ENCODE peak calls at places on chromosomes 3 and 15, in four cellular contexts. E is lung, C is fibroblast of pulmonary artery, Q is epithelial cell of esophagus. V is an unnamed sample.
A peak's percentile ranks its signal among the peaks of the same experiment; 100 is the strongest.

GRCh38 chr3:126127452-126127851 is 43.5 kb upstream of the SLC41A3 start:
- DNase-seq in E (no peak), C (no peak), Q (no peak), V (peak; percentile 3)

GRCh38 chr3:134009345-134010000 is 20.3 kb downstream of the SLCO2A1 start:
- DNase-seq in E (no peak), C (peak; percentile 65), Q (peak; percentile 29), V (no peak)

GRCh38 chr3:102054543-102054942 is 205.2 kb downstream of the NFKBIZ start:
- DNase-seq in E (no peak), C (no peak), Q (no peak), V (no peak)

GRCh38 chr3:23959147-23959900 is 14.2 kb downstream of the NR1D2 start:
- DNase-seq in E (no peak), C (peak; percentile 83), Q (peak; percentile 93), V (no peak)

GRCh38 chr15:49622561-49622960 is 1.7 kb downstream of the DTWD1 start:
- DNase-seq in E (no peak), C (peak; percentile 31), Q (no peak), V (no peak)

GRCh38 chr15:41161336-41161735 is 45.3 kb upstream of the INO80 start:
- DNase-seq in E (no peak), C (peak; percentile 30), Q (peak; percentile 15), V (no peak)

GRCh38 chr3:50250514-50250913 is 14.5 kb downstream of the GNAI2 start:
- DNase-seq in E (no peak), C (no peak), Q (no peak), V (no peak)

GRCh38 chr3:143751643-143752178 is 96.6 kb downstream of the SLC9A9 start:
- DNase-seq in E (no peak), C (no peak), Q (no peak), V (no peak)

GRCh38 chr3:195076981-195077610 is 193.9 kb downstream of the XXYLT1 start:
- DNase-seq in E (no peak), C (no peak), Q (no peak), V (no peak)

GRCh38 chr3:48414376-48415250 is 15.3 kb downstream of the PLXNB1 start:
- DNase-seq in E (no peak), C (no peak), Q (no peak), V (no peak)

GRCh38 chr3:48416546-48416945 is 13.3 kb downstream of the PLXNB1 start:
- DNase-seq in E (no peak), C (no peak), Q (no peak), V (no peak)

GRCh38 chr3:48416091-48416505 is 13.8 kb downstream of the PLXNB1 start:
- DNase-seq in E (no peak), C (no peak), Q (no peak), V (no peak)

GRCh38 chr3:48413611-48414010 is 16.3 kb downstream of the PLXNB1 start:
- DNase-seq in E (no peak), C (no peak), Q (no peak), V (no peak)

GRCh38 chr3:48415251-48415953 is 14.5 kb downstream of the PLXNB1 start:
- DNase-seq in E (no peak), C (no peak), Q (no peak), V (no peak)
- TF ChIP-seq CTCF in E (no peak), C (no peak), Q (no peak), V (no peak)

DNA sequence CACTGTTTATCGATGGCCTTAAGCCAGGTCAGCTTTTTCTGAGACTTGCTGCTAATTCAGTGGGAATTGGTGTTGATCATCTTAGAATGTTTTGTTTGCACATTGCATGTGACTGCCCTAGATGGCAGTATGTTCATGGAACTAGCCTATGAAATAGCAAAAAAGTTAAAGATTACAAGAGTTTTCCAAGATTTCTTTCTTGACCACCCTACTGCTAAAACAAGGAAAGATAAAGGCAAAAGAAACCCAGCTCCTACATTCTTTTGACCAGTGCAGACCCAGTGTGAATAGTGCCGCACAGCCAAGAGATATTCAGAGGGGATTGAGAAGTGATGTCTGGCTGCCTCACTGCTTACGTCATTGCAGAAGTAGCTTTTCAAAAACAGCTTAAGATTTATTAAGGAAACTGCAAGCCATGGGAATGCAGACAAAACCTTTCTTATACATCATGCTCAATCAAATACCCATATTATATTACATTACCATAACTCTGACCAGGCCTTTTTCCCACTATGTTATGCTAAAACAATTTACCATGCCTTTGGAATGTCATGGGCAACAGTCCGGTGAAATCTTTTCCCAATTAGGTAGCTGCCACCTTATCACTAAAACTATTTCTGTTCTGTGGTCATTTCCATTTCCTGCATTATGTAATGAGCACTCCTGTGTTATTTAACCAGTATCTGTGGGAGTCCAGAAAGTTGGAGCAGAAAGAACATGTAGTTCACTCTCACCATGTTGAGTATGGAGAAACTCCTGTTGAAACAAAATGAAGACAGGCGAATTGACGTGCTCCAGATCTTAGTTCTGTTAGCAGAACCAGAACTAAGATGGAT is 6.0 kb downstream of the PHLDB2 start:
- DNase-seq in E (no peak), C (peak; percentile 96), Q (no peak), V (no peak)
- TF ChIP-seq CTCF in E (no peak), C (peak; percentile 36), Q (no peak), V (peak; percentile 12)

DNA sequence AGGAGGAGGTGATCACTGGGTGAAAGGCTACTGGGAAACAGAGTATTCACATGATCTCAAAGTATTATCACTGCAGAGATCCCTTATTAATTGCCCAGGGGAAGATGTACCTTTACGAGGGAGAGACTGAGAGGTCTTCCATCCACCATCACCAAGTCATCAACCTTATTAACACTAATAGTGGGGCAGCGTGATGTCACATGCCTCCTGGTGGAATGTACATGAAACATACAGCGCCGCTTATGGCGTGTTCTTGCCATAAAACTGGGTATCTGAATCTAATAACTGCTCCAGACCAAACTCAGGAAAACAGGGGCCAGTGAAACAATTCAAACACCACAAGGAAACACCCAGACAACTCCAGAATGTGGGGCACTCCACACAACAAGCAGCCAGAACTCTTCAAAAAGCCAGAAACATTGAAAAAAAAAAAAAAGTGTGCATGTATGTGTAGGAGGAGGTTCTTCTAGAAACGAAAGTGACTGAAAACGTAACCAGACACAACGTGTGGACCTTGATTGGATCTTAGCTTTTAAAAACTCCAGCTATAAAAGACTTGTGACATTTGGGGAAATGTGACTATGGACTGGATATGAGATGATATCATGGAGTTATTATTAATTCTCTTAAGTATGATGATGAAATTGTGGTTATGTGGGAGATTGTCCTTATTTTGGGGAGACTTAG is 4.6 kb downstream of the STIMATE start:
- DNase-seq in E (no peak), C (peak; percentile 60), Q (no peak), V (no peak)
- TF ChIP-seq CTCF in E (no peak), C (no peak), Q (no peak), V (peak; percentile 10)

DNA sequence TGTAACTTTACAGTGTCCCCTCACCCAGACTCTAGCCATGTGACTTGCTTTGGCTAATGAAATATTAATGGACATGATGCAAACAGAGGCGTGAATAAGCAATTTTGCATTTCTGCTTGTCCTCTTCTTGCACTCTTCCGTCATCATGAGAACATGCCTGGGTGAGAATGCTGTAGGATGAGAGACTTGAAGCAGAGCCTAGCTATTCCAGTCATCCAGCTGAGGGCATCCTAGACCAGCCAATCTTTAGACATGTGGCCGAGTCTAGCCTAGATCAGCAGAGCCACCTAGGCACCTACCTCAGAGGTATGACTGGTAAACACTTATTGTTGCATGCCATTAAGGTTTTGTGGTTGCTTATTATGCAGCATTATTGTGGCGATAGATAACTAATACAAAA is 450.5 kb upstream of the AZI2 start:
- DNase-seq in E (no peak), C (peak; percentile 31), Q (peak; percentile 35), V (no peak)
- TF ChIP-seq CTCF in E (no peak), C (peak; percentile 8), Q (peak; percentile 19), V (no peak)

GRCh38 chr3:57091874-57092273 is 31.4 kb downstream of the SPATA12 start:
- DNase-seq in E (no peak), C (no peak), Q (no peak), V (no peak)
- TF ChIP-seq CTCF in E (no peak), C (no peak), Q (no peak), V (no peak)

GRCh38 chr3:119388577-119388976 is 74.8 kb downstream of the TMEM39A start:
- DNase-seq in E (no peak), C (peak; percentile 9), Q (no peak), V (no peak)
- TF ChIP-seq CTCF in E (no peak), C (peak; percentile 18), Q (no peak), V (no peak)

GRCh38 chr15:67146875-67147381 is 81.5 kb downstream of the SMAD3 start:
- DNase-seq in E (peak; percentile 40), C (peak; percentile 97), Q (peak; percentile 99), V (peak; percentile 82)

GRCh38 chr15:67146214-67146613 is 80.8 kb downstream of the SMAD3 start:
- DNase-seq in E (no peak), C (peak; percentile 91), Q (peak; percentile 58), V (peak; percentile 63)

GRCh38 chr15:67148196-67148701 is 82.8 kb downstream of the SMAD3 start:
- DNase-seq in E (peak; percentile 56), C (peak; percentile 63), Q (peak; percentile 86), V (no peak)

GRCh38 chr15:67145710-67146109 is 80.3 kb downstream of the SMAD3 start:
- DNase-seq in E (no peak), C (no peak), Q (no peak), V (no peak)

GRCh38 chr15:67147410-67147949 is 82.1 kb downstream of the SMAD3 start:
- DNase-seq in E (no peak), C (no peak), Q (no peak), V (no peak)
- TF ChIP-seq CTCF in E (no peak), C (no peak), Q (no peak), V (no peak)

DNA sequence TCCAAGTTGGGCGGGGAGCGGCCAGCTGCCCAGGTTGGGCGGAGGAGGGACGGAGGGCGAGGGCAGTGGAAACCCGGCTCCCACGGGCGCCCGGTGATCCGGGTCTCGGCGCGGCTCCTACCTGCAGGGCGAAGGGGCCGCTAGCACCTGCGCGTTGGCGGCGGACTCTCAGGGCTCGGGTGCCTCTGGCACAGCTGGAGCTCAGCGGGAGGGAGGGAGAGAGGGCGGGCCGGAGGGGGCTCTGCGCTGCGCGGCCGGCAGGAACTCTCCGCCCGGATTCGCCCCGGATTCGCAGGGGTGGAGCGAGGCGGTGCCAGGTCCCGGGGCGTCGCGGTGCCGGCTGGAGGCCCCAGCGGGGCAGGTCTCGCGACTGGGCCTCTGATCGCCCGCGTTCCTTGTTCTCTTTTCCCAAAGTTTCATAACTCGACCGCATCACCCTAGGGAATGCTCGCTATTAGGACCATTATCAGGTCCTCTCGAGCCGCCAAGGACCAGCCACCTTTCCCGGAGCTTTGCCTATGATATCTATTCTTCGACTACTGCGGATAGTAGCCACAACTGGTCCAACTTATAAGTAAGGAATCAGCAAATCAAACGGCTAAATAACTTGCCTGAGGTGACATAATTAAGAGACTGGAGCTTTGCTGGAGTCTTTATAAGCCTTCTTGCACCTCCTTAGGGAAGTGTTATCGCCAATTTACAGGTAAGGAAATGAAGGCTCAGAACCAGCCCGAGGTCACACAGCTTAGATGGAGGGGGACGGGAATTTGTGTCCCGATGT is at the start of gene PLD1:
- DNase-seq in E (peak; percentile 84), C (peak; percentile 90), Q (peak; percentile 91), V (peak; percentile 89)
- TF ChIP-seq CTCF in E (no peak), C (no peak), Q (no peak), V (peak; percentile 3)

V was measured in transverse colon.